ENCODE peak calls at places on chromosomes 13 and 19, in four cellular contexts. Y is K562, G is HepG2, V is GM12878. B is an unnamed sample.
A peak's percentile ranks its signal among the peaks of the same experiment; 100 is the strongest.

GRCh38 chr13:37960427-37960826 is 90.9 kb upstream of the TRPC4 start:
- DNase-seq in Y (peak; percentile 10), G (no peak), V (no peak), B (no peak)

GRCh38 chr19:33344611-33345010 is 28.9 kb upstream of the CEBPG start:
- DNase-seq in Y (no peak), G (no peak), V (no peak), B (no peak)

GRCh38 chr13:106796280-106797047 is 228.5 kb upstream of the ARGLU1 start:
- DNase-seq in Y (no peak), G (no peak), V (peak; percentile 9), B (peak; percentile 67)

GRCh38 chr13:68190826-68191225 is 960.7 kb upstream of the PCDH9 start:
- DNase-seq in Y (no peak), G (peak; percentile 1), V (no peak), B (no peak)

GRCh38 chr19:49790866-49791265 is 22.2 kb downstream of the FUZ start:
- DNase-seq in Y (peak; percentile 41), G (no peak), V (no peak), B (no peak)

GRCh38 chr19:39310558-39311311 is 9.9 kb downstream of the LRFN1 start:
- DNase-seq in Y (peak; percentile 90), G (no peak), V (no peak), B (peak; percentile 46)

GRCh38 chr13:109156181-109156935 is 526.9 kb downstream of the MYO16 start:
- DNase-seq in Y (no peak), G (no peak), V (no peak), B (no peak)

GRCh38 chr19:4057913-4058695 is 8.6 kb downstream of the ZBTB7A start:
- DNase-seq in Y (peak; percentile 92), G (peak; percentile 90), V (no peak), B (no peak)

GRCh38 chr13:42893346-42893745 is 98.7 kb downstream of the EPSTI1 start:
- DNase-seq in Y (no peak), G (no peak), V (no peak), B (no peak)

GRCh38 chr13:48624858-48625257 is 28.9 kb upstream of the CYSLTR2 start:
- DNase-seq in Y (no peak), G (no peak), V (no peak), B (no peak)

GRCh38 chr19:50327013-50327412 is 2.2 kb downstream of the KCNC3 start:
- DNase-seq in Y (no peak), G (no peak), V (no peak), B (no peak)

GRCh38 chr19:39563408-39563807 is 23.4 kb upstream of the EID2 start:
- DNase-seq in Y (no peak), G (no peak), V (no peak), B (no peak)

GRCh38 chr19:16342002-16342715 is 17.5 kb downstream of the KLF2 start:
- DNase-seq in Y (no peak), G (no peak), V (peak; percentile 76), B (no peak)

GRCh38 chr13:40764587-40765403 is 6.2 kb downstream of the MRPS31 start:
- DNase-seq in Y (no peak), G (no peak), V (no peak), B (no peak)

GRCh38 chr13:113445791-113446487 is 7.3 kb downstream of the ADPRHL1 start:
- DNase-seq in Y (no peak), G (no peak), V (no peak), B (no peak)

GRCh38 chr13:110419946-110420345 is 112.9 kb downstream of the COL4A2 start:
- DNase-seq in Y (no peak), G (no peak), V (no peak), B (no peak)

GRCh38 chr13:75724742-75725504 is 88.8 kb downstream of the LMO7 start:
- DNase-seq in Y (no peak), G (no peak), V (no peak), B (no peak)

GRCh38 chr19:29727906-29728305 is 12.8 kb upstream of the C19orf12 start:
- DNase-seq in Y (no peak), G (no peak), V (no peak), B (no peak)
- TF ChIP-seq USF2 in Y (no peak), G (no peak), V (no peak), B (no peak)

GRCh38 chr19:55641376-55642152 is 762 bp downstream of the ZNF580 start:
- DNase-seq in Y (peak; percentile 27), G (no peak), V (no peak), B (no peak)

GRCh38 chr19:55640043-55640576 is 692 bp upstream of the ZNF580 start:
- DNase-seq in Y (peak; percentile 70), G (no peak), V (no peak), B (peak; percentile 54)

GRCh38 chr19:55642153-55643002 is 1.1 kb upstream of the ZNF581 start:
- DNase-seq in Y (no peak), G (no peak), V (no peak), B (peak; percentile 36)

GRCh38 chr19:55638864-55639359 is 1.9 kb upstream of the ZNF580 start:
- DNase-seq in Y (peak; percentile 36), G (peak; percentile 66), V (no peak), B (peak; percentile 63)

DNA sequence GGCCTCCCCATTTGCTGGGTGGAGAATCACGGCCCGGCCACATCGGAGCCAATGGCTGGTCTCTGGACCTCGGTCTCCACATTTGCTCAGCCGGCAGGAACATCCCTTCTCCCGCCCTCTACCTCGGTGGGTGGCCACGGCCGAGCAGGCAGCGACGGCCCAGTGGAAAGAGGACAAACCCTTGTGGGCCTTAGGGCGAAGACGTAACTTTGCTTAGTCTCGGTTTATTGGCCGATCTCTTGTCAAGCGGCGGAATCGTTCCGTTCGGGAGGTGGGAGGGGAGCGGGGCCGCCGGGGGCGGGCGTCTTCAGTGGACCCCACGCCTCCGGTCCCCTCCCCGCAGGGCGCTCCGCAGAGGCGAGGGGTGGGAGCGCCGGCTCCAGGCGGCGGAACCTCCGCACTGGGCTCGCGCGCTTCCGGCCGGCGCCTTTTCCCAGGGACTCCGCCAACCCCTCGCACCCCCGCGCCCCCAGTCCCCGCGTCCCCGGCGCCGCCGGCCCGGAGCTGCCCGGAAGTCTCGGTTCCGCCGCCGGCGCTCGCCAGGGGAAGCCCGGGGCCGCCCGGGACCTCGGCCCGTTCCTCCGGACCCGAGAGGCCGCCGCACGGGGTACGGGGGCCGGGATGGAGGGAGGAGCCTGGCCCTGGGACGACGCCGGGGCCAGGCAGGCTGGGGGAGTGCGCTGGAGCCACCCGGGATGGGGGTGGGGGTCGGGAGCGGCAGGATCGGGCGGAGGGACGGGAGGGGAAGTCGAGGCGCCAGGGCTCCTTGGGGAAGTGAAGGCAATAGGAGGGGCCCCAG is at the start of gene ZNF580:
- DNase-seq in Y (peak; percentile 86), G (peak; percentile 40), V (no peak), B (peak; percentile 61)
- TF ChIP-seq TCF7 in Y (no peak), G (no peak), V (no peak), B (no peak)

GRCh38 chr19:35296644-35297514 is 4.9 kb downstream of the MAG start:
- DNase-seq in Y (no peak), G (no peak), V (no peak), B (no peak)

GRCh38 chr19:35297515-35297848 is 5.5 kb downstream of the MAG start:
- DNase-seq in Y (no peak), G (no peak), V (no peak), B (no peak)

GRCh38 chr19:35295453-35295791 is 3.5 kb downstream of the MAG start:
- DNase-seq in Y (no peak), G (no peak), V (no peak), B (no peak)

GRCh38 chr19:35294859-35295258 is 2.9 kb downstream of the MAG start:
- DNase-seq in Y (no peak), G (no peak), V (no peak), B (no peak)

GRCh38 chr19:35295792-35296462 is 4.0 kb downstream of the MAG start:
- DNase-seq in Y (peak; percentile 66), G (no peak), V (no peak), B (peak; percentile 48)
- TF ChIP-seq USF2 in Y (no peak), G (no peak), V (no peak), B (no peak)

DNA sequence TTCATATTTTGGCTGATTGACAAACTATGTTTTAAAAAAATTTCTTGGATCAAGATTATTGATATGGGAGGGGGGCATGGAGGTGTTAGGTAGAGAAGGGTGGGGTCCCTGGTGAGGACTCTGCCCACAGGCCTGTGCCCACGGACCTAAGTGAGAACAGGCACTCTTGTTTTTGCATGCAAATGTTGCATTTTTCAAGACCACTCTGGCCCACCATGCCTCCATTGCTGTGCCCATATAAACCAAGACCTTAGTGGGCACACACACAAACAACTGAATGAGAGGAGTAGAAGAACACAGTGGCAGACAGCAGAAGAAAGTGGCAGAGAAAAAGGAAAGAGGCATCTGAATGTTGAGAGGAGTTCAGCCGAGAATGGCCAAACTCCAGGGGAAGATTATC is 69.6 kb upstream of the ZNF98 start:
- DNase-seq in Y (no peak), G (no peak), V (no peak), B (no peak)
- TF ChIP-seq TCF7 in Y (no peak), G (no peak), V (no peak), B (no peak)

DNA sequence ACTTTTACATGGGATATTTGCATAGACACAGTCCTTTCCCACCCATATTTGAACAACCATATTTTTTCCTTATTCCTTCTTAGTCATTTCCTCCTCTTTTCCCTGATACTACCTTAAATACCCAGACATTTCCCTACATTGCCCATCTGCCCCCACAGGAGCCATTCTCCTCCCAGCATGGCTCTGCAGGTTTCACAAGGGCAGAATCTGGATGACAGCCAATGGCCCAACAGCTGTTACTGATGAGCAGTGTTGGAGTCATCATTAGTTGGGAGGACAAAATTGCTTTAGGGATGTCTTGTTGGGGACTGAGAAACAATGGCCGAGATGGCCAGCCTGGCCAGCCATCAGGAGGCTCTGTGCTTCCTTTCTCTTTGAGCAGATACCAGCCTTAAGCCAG is 209.5 kb downstream of the KLF5 start:
- DNase-seq in Y (no peak), G (no peak), V (no peak), B (no peak)
- TF ChIP-seq USF2 in Y (no peak), G (no peak), V (no peak), B (no peak)

GRCh38 chr13:24187185-24187584 is 26.7 kb downstream of the SPATA13 start:
- DNase-seq in Y (no peak), G (no peak), V (no peak), B (no peak)
- TF ChIP-seq TCF7 in Y (no peak), G (no peak), V (no peak), B (no peak)

DNA sequence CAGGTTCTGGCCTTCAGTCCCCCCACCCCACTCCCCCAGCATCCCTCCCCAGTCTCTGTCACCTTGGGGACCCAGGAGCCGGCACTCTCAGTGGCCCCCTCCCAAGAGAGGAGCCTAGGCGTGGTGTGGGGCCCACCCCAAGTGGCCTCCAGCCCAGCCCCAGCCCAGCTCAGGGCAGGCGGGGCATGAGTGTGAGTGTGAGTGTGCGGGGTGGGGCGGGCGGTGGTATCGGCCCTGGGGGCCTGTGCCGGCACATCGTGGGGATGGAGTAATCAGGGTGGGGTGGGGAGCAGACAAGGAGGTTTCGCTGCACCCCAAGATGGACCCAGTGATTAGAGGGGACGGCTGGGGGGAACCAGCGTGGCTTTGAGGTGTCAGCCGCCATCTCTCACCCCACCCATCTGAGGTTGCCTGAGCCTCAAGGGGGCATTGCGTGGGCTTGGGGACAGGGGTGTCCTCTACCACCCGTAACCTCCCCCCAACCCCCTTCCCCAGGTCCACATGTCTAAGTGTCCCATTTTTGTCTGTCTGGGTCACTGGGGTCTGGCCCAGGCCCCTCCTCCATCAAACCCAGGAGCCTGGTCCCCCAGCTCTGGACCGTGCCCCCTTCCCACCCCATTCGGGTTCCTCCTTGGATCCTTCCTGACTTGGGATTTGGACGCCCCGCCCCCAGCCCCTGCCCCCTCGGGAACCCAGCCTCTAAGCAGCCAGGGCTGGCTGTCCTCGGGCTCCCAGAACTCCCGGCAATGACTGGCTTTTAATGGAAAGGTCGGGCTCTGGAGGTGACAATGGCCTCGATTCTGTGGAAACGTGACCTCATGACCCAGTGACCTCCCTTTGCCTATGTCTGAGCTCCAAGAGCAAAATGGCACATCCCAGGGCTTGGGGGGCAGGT is 6.9 kb upstream of the SULT2B1 start:
- DNase-seq in Y (no peak), G (no peak), V (no peak), B (peak; percentile 78)
- TF ChIP-seq USF2 in Y (no peak), G (no peak), V (no peak), B (no peak)

GRCh38 chr13:69474286-69474685 is 633.3 kb upstream of the ATXN8OS start:
- DNase-seq in Y (no peak), G (no peak), V (no peak), B (no peak)

GRCh38 chr13:69477451-69477850 is 630.2 kb upstream of the ATXN8OS start:
- DNase-seq in Y (no peak), G (no peak), V (no peak), B (no peak)
- TF ChIP-seq TCF7 in Y (no peak), G (no peak), V (no peak), B (no peak)